ENCODE peak calls at places on chromosomes 13 and 19, in nine cellular contexts. W is GM23338; H is stimulated activated CD4-positive, alpha-beta T cell treated with anti-CD3 and anti-CD28 coated beads, Interleukin-1b, Interleukin-23, amount 100 ng/mL, for 24 hours; P is Caco-2; X is activated CD4-positive, alpha-beta T cell treated with anti-CD3 and anti-CD28 coated beads, Interleukin-2, amount 50 U/mL, for 1 hour; J is EL; Y is colonic mucosa; A is AG09309; S is effector CD4-positive, alpha-beta T cell. O is an unnamed sample.

GRCh38 chr19:17337675-17338439 is 504 bp downstream of the GTPBP3 start:
- DNase-seq in J (peak; percentile 46), H (no peak), P (peak; percentile 43), Y (peak; percentile 51), X (peak; percentile 32), A (no peak), W (peak; percentile 70), S (no peak), O (no peak)

GRCh38 chr13:95243207-95243606 is 58.0 kb downstream of the ABCC4 start:
- DNase-seq in S (no peak), W (no peak), X (no peak), P (no peak), J (no peak), A (no peak), Y (no peak), H (no peak), O (no peak)

GRCh38 chr13:59391696-59392095 is 772.0 kb downstream of the DIAPH3 start:
- DNase-seq in A (peak; percentile 44), P (peak; percentile 76), X (peak; percentile 29), Y (peak; percentile 67), W (peak; percentile 85), S (peak; percentile 33), J (peak; percentile 68), H (peak; percentile 12), O (no peak)

GRCh38 chr19:16266586-16266942 is 58.1 kb upstream of the KLF2 start:
- DNase-seq in Y (no peak), W (no peak), J (no peak), P (no peak), X (peak; percentile 57), A (no peak), H (peak; percentile 14), S (peak; percentile 44), O (peak; percentile 63)

GRCh38 chr19:2455481-2456300 is 1.1 kb downstream of the LMNB2 start:
- DNase-seq in A (no peak), Y (peak; percentile 59), H (peak; percentile 44), J (peak; percentile 28), S (peak; percentile 37), W (no peak), P (peak; percentile 36), X (peak; percentile 39), O (peak; percentile 42)

GRCh38 chr19:15418112-15418587 is 638 bp downstream of the AKAP8L start:
- DNase-seq in Y (peak; percentile 29), W (no peak), X (no peak), A (no peak), S (no peak), H (no peak), J (no peak), P (no peak), O (no peak)

GRCh38 chr19:39307822-39308530 is 11.8 kb downstream of the IFNL1 start:
- DNase-seq in A (no peak), H (no peak), Y (no peak), S (no peak), X (no peak), P (peak; percentile 73), J (no peak), W (peak; percentile 74), O (no peak)

GRCh38 chr13:72782717-72783116 is 784 bp downstream of the PIBF1 start:
- DNase-seq in S (no peak), J (peak; percentile 18), A (no peak), H (no peak), P (no peak), X (peak; percentile 1), W (no peak), Y (no peak), O (no peak)

GRCh38 chr19:33530261-33530660 is 8.7 kb upstream of the PEPD start:
- DNase-seq in Y (no peak), H (no peak), P (no peak), X (no peak), J (no peak), W (no peak), A (no peak), S (no peak), O (no peak)

GRCh38 chr13:50731400-50731799 is 112.1 kb downstream of the DLEU7 start:
- DNase-seq in W (no peak), S (no peak), A (peak; percentile 57), H (no peak), Y (no peak), J (peak; percentile 28), X (no peak), P (no peak), O (no peak)

GRCh38 chr19:55253842-55254624 is 4.8 kb downstream of the PPP6R1 start:
- DNase-seq in A (no peak), J (no peak), Y (no peak), S (peak; percentile 57), X (peak; percentile 56), P (no peak), W (peak; percentile 28), H (no peak), O (peak; percentile 56)

GRCh38 chr19:3176715-3177501 is 1.7 kb upstream of the S1PR4 start:
- DNase-seq in Y (peak; percentile 67), W (no peak), P (no peak), S (peak; percentile 69), H (peak; percentile 68), X (peak; percentile 72), J (peak; percentile 79), A (peak; percentile 37), O (peak; percentile 64)

GRCh38 chr19:47598407-47599349 is 10.3 kb upstream of the BICRA start:
- DNase-seq in H (no peak), S (no peak), W (peak; percentile 97), A (peak; percentile 94), J (peak; percentile 99), X (no peak), P (peak; percentile 83), Y (peak; percentile 53), O (no peak)

GRCh38 chr13:28429685-28430290 is 65.1 kb downstream of the FLT1 start:
- DNase-seq in A (no peak), H (no peak), Y (no peak), J (no peak), S (no peak), X (no peak), P (no peak), W (peak; percentile 96), O (no peak)

GRCh38 chr13:110448230-110448629 is 113.3 kb downstream of the RAB20 start:
- DNase-seq in A (peak; percentile 68), J (peak; percentile 96), H (no peak), X (no peak), P (peak; percentile 83), S (no peak), W (no peak), Y (no peak), O (no peak)

GRCh38 chr19:14139944-14140343 is 3.6 kb upstream of the ASF1B start:
- DNase-seq in H (no peak), W (no peak), S (no peak), Y (no peak), X (no peak), P (no peak), A (no peak), J (peak; percentile 74), O (no peak)

GRCh38 chr19:3243851-3244700 is 19.6 kb downstream of the CELF5 start:
- DNase-seq in Y (peak; percentile 63), H (peak; percentile 32), W (peak; percentile 88), S (peak; percentile 14), P (peak; percentile 68), A (peak; percentile 1), J (peak; percentile 39), X (peak; percentile 59), O (no peak)

GRCh38 chr19:57559008-57559403 is 657 bp downstream of the ZNF550 start:
- DNase-seq in W (peak; percentile 55), Y (peak; percentile 23), S (no peak), P (peak; percentile 12), H (no peak), A (no peak), X (no peak), J (peak; percentile 48), O (no peak)

GRCh38 chr13:113877149-113877990 is 13.5 kb upstream of the GAS6 start:
- DNase-seq in P (no peak), W (no peak), Y (no peak), H (no peak), X (no peak), S (no peak), A (no peak), J (no peak), O (no peak)

GRCh38 chr13:19818223-19818842 is 35.6 kb upstream of the PSPC1 start:
- DNase-seq in P (peak; percentile 75), H (peak; percentile 24), Y (peak; percentile 42), J (no peak), X (peak; percentile 19), W (peak; percentile 92), S (peak; percentile 4), A (no peak), O (no peak)

GRCh38 chr13:36883829-36884228 is 36.2 kb downstream of the SMAD9 start:
- DNase-seq in H (no peak), J (no peak), P (no peak), X (no peak), W (no peak), A (no peak), S (no peak), Y (no peak), O (no peak)

GRCh38 chr19:11355160-11356073 is at the start of gene PLPPR2:
- DNase-seq in A (peak; percentile 34), X (peak; percentile 87), S (peak; percentile 76), Y (peak; percentile 93), W (peak; percentile 99), H (peak; percentile 85), P (peak; percentile 93), J (peak; percentile 92), O (peak; percentile 72)

GRCh38 chr13:23673354-23673753 is 103.1 kb downstream of the TNFRSF19 start:
- DNase-seq in X (no peak), H (no peak), J (peak; percentile 73), P (no peak), W (no peak), S (no peak), A (peak; percentile 82), Y (no peak), O (no peak)

GRCh38 chr19:40771101-40771539 is 4.2 kb upstream of the MIA start:
- DNase-seq in X (no peak), Y (no peak), A (no peak), S (no peak), H (no peak), P (peak; percentile 50), J (no peak), W (peak; percentile 49), O (no peak)

GRCh38 chr19:16886305-16886880 is 2.4 kb upstream of the F2RL3 start:
- DNase-seq in J (peak; percentile 57), P (peak; percentile 34), S (no peak), Y (no peak), W (no peak), H (no peak), X (no peak), A (no peak), O (no peak)

GRCh38 chr19:43622956-43623355 is 3.5 kb upstream of the ZNF428 start:
- DNase-seq in W (no peak), P (no peak), J (no peak), X (no peak), Y (no peak), A (no peak), H (no peak), S (no peak), O (no peak)

GRCh38 chr13:58876473-58876872 is 1244.9 kb downstream of the PCDH17 start:
- DNase-seq in A (no peak), H (no peak), P (no peak), J (no peak), W (no peak), Y (no peak), S (no peak), X (no peak), O (no peak)

GRCh38 chr13:80334582-80335260 is 6.2 kb downstream of the SPRY2 start:
- DNase-seq in H (no peak), J (peak; percentile 36), S (no peak), P (no peak), A (no peak), Y (no peak), W (no peak), X (no peak), O (no peak)

GRCh38 chr13:113426591-113426986 is 26.7 kb downstream of the ADPRHL1 start:
- DNase-seq in S (no peak), A (no peak), J (no peak), Y (no peak), H (no peak), X (no peak), W (no peak), P (no peak), O (no peak)

GRCh38 chr13:42745655-42746054 is 35.7 kb upstream of the FAM216B start:
- DNase-seq in J (peak; percentile 11), A (no peak), W (no peak), H (no peak), X (no peak), S (no peak), Y (no peak), P (no peak), O (no peak)

GRCh38 chr19:38425810-38426466 is at the start of gene RASGRP4:
- DNase-seq in X (no peak), A (no peak), J (no peak), Y (peak; percentile 32), P (no peak), W (peak; percentile 75), H (peak; percentile 51), S (peak; percentile 14), O (peak; percentile 39)

O was measured in T-helper 22 cell.